ENCODE peak calls at places on chromosomes 2 and 18, in six cellular contexts. Y is central memory CD8-positive, alpha-beta T cell; S is type B pancreatic cell; O is stimulated activated CD8-positive, alpha-beta memory T cell treated with anti-CD3 and anti-CD28 coated beads, Interleukin-12 subunit alpha, Interleukin-12 subunit beta, amount 100 ng/mL, for 4 hours; Z is Right ventricle myocardium superior; Q is NCI-H1694 treated with DMSO at 0.1 percent for 48 hours. P is an unnamed sample.

GRCh38 chr2:148298201-148298600 is 277.3 kb downstream of the MBD5 start:
- DNase-seq in S (no peak), Z (no peak), Q (no peak), O (no peak), Y (no peak), P (no peak)

GRCh38 chr2:221943078-221943810 is 355.6 kb downstream of the PAX3 start:
- DNase-seq in Q (no peak), O (no peak), Y (no peak), S (no peak), Z (no peak), P (no peak)

GRCh38 chr2:25817630-25818029 is 60.7 kb downstream of the ASXL2 start:
- DNase-seq in S (no peak), Z (no peak), Q (no peak), Y (no peak), O (no peak), P (no peak)

GRCh38 chr18:36843784-36844183 is 14.9 kb downstream of the KIAA1328 start:
- DNase-seq in S (no peak), Z (no peak), O (no peak), Y (no peak), Q (no peak), P (no peak)

GRCh38 chr2:164737612-164738081 is 104.0 kb downstream of the COBLL1 start:
- DNase-seq in S (no peak), O (no peak), Z (peak; percentile 65), Y (no peak), Q (peak; percentile 77), P (peak; percentile 60)

GRCh38 chr18:52009958-52010357 is 330.0 kb upstream of the DCC start:
- DNase-seq in S (no peak), O (no peak), Q (no peak), Y (no peak), Z (no peak), P (no peak)

GRCh38 chr18:657311-657997 is at the start of gene TYMS:
- DNase-seq in O (no peak), S (peak; percentile 80), Y (no peak), Z (peak; percentile 47), Q (peak; percentile 82), P (peak; percentile 60)

GRCh38 chr2:23492337-23492675 is 107.3 kb downstream of the KLHL29 start:
- DNase-seq in Y (no peak), S (no peak), O (no peak), Z (no peak), Q (no peak), P (no peak)

GRCh38 chr2:7014201-7014640 is 97.0 kb downstream of the RNF144A start:
- DNase-seq in Q (peak; percentile 92), Y (no peak), S (no peak), O (no peak), Z (no peak), P (no peak)

GRCh38 chr2:195515551-195515950 is 141.5 kb upstream of the SLC39A10 start:
- DNase-seq in S (no peak), Y (no peak), Z (no peak), Q (no peak), O (no peak), P (no peak)

GRCh38 chr2:72745679-72746368 is 80.0 kb downstream of the EXOC6B start:
- DNase-seq in S (no peak), Q (peak; percentile 79), Y (no peak), O (no peak), Z (no peak), P (no peak)

GRCh38 chr2:236826727-236827126 is 257.1 kb downstream of the ACKR3 start:
- DNase-seq in Y (no peak), Z (no peak), O (no peak), S (no peak), Q (no peak), P (no peak)

GRCh38 chr18:41842886-41843285 is 112.1 kb upstream of the PIK3C3 start:
- DNase-seq in Q (no peak), O (no peak), Z (no peak), S (no peak), Y (no peak), P (no peak)

GRCh38 chr2:212914392-212914791 is 237.0 kb downstream of the IKZF2 start:
- DNase-seq in O (no peak), Z (no peak), Q (no peak), S (no peak), Y (no peak), P (no peak)